ENCODE peak calls at places on chromosomes 2 and 18, in eight cellular contexts. F is T-helper 1 cell; Z is DMS79; I is Caco-2; Q is stimulated activated CD4-positive, alpha-beta T cell treated with anti-CD3 and anti-CD28 coated beads, Interleukin-12 subunit alpha, Interleukin-12 subunit beta, amount 100 ng/mL, for 48 hours; U is nephron progenitor cell; S is posterior vena cava; G is activated CD8-positive, alpha-beta memory T cell treated with anti-CD3 and anti-CD28 coated beads, Interleukin-2, amount 10 ng/mL, durations not matched to agents 7 days and 5 days. A is an unnamed sample.

GRCh38 chr18:53458944-53459580 is 765.4 kb downstream of the MBD2 start:
- DNase-seq in F (no peak), Z (no peak), I (no peak), Q (no peak), U (no peak), S (no peak), G (no peak), A (no peak)

GRCh38 chr2:138641277-138641676 is 138.9 kb downstream of the NXPH2 start:
- DNase-seq in F (no peak), Z (no peak), I (no peak), Q (no peak), U (no peak), S (no peak), G (no peak), A (no peak)

GRCh38 chr2:41414486-41415230 is 633.2 kb upstream of the PKDCC start:
- DNase-seq in F (peak; percentile 6), Z (no peak), I (peak; percentile 44), Q (no peak), U (peak; percentile 31), S (no peak), G (no peak), A (peak; percentile 1)

GRCh38 chr18:75344161-75344560 is 83.3 kb downstream of the SMIM21 start:
- DNase-seq in F (no peak), Z (no peak), I (no peak), Q (no peak), U (no peak), S (no peak), G (no peak), A (no peak)

GRCh38 chr2:17470855-17471641 is 47.2 kb downstream of the RAD51AP2 start:
- DNase-seq in F (no peak), Z (no peak), I (no peak), Q (no peak), U (peak; percentile 4), S (no peak), G (no peak), A (no peak)

GRCh38 chr2:99066075-99066557 is 75.4 kb upstream of the C2orf15 start:
- DNase-seq in F (peak; percentile 45), Z (peak; percentile 64), I (no peak), Q (no peak), U (no peak), S (no peak), G (peak; percentile 44), A (no peak)

GRCh38 chr2:187136646-187137045 is 287.7 kb upstream of the ZSWIM2 start:
- DNase-seq in F (no peak), Z (no peak), I (no peak), Q (no peak), U (no peak), S (no peak), G (no peak), A (no peak)

GRCh38 chr2:199932312-199932855 is 21.3 kb downstream of the C2orf69 start:
- DNase-seq in F (no peak), Z (no peak), I (no peak), Q (no peak), U (no peak), S (no peak), G (no peak), A (no peak)

GRCh38 chr2:239472220-239472775 is 71.5 kb upstream of the HDAC4 start:
- DNase-seq in F (no peak), Z (no peak), I (no peak), Q (no peak), U (no peak), S (no peak), G (no peak), A (no peak)

A was measured in stimulated activated naive B cell treated with anti-CD40 and anti-IgM and Interleukin-4, amounts not matched to agents 10 μg/mL and 1 μg/mL and 100 μg/mL, for 72 hours.